ENCODE peak calls at places on chromosomes 1 and 21, in five cellular contexts. X, O, A, V and Y are unnamed samples.
A peak's percentile ranks its signal among the peaks of the same experiment; 100 is the strongest.

GRCh38 chr1:113042336-113043143 is 30.5 kb upstream of the LRIG2 start:
- DNase-seq in X (no peak), O (peak; percentile 92), A (peak; percentile 90), V (peak; percentile 73), Y (peak; percentile 77)

GRCh38 chr1:117387060-117387633 is 19.9 kb downstream of the MAN1A2 start:
- DNase-seq in X (no peak), O (no peak), A (no peak), V (no peak), Y (no peak)

GRCh38 chr1:43549921-43550597 is 19.4 kb downstream of the PTPRF start:
- DNase-seq in X (no peak), O (peak; percentile 91), A (peak; percentile 90), V (peak; percentile 88), Y (peak; percentile 79)

GRCh38 chr1:207831517-207832327 is 79.2 kb downstream of the CD34 start:
- DNase-seq in X (peak; percentile 75), O (no peak), A (no peak), V (no peak), Y (peak; percentile 79)

GRCh38 chr1:24562625-24563024 is 6.7 kb downstream of the NCMAP start:
- DNase-seq in X (no peak), O (no peak), A (peak; percentile 62), V (no peak), Y (no peak)

GRCh38 chr1:8371372-8371991 is 53.6 kb downstream of the SLC45A1 start:
- DNase-seq in X (no peak), O (no peak), A (no peak), V (no peak), Y (no peak)

GRCh38 chr1:24929876-24930702 is at the start of gene RUNX3:
- DNase-seq in X (peak; percentile 82), O (peak; percentile 84), A (peak; percentile 51), V (peak; percentile 70), Y (peak; percentile 97)

GRCh38 chr1:164635074-164635783 is 76.2 kb downstream of the PBX1 start:
- DNase-seq in X (no peak), O (peak; percentile 68), A (no peak), V (no peak), Y (no peak)

GRCh38 chr1:242827538-242827937 is 303.0 kb upstream of the PLD5 start:
- DNase-seq in X (no peak), O (no peak), A (no peak), V (no peak), Y (no peak)

GRCh38 chr21:45528028-45528705 is 14.1 kb downstream of the SLC19A1 start:
- DNase-seq in X (no peak), O (no peak), A (no peak), V (no peak), Y (no peak)

GRCh38 chr1:5526385-5526750 is 465.9 kb downstream of the NPHP4 start:
- DNase-seq in X (no peak), O (no peak), A (no peak), V (no peak), Y (no peak)

GRCh38 chr21:32377991-32378390 is 14.8 kb downstream of the URB1 start:
- DNase-seq in X (no peak), O (no peak), A (no peak), V (no peak), Y (no peak)

GRCh38 chr1:178094752-178095645 is 1.1 kb downstream of the RASAL2 start:
- DNase-seq in X (no peak), O (peak; percentile 11), A (peak; percentile 33), V (no peak), Y (no peak)

GRCh38 chr1:221366495-221367095 is 375.3 kb downstream of the DUSP10 start:
- DNase-seq in X (no peak), O (peak; percentile 28), A (no peak), V (no peak), Y (no peak)

GRCh38 chr1:158055854-158056253 is 62.4 kb downstream of the KIRREL1 start:
- DNase-seq in X (no peak), O (no peak), A (peak; percentile 19), V (no peak), Y (no peak)

GRCh38 chr1:22889213-22889827 is 83.3 kb downstream of the LACTBL1 start:
- DNase-seq in X (no peak), O (peak; percentile 48), A (peak; percentile 66), V (peak; percentile 23), Y (peak; percentile 67)
- TF ChIP-seq CTCF in X (peak; percentile 72), O (peak; percentile 75), A (peak; percentile 95), V (peak; percentile 58), Y (peak; percentile 39)

GRCh38 chr1:80929868-80930508 is 870.7 kb upstream of the ADGRL2 start:
- DNase-seq in X (no peak), O (no peak), A (no peak), V (peak; percentile 1), Y (no peak)
- TF ChIP-seq CTCF in X (no peak), O (no peak), A (no peak), V (no peak), Y (no peak)

DNA sequence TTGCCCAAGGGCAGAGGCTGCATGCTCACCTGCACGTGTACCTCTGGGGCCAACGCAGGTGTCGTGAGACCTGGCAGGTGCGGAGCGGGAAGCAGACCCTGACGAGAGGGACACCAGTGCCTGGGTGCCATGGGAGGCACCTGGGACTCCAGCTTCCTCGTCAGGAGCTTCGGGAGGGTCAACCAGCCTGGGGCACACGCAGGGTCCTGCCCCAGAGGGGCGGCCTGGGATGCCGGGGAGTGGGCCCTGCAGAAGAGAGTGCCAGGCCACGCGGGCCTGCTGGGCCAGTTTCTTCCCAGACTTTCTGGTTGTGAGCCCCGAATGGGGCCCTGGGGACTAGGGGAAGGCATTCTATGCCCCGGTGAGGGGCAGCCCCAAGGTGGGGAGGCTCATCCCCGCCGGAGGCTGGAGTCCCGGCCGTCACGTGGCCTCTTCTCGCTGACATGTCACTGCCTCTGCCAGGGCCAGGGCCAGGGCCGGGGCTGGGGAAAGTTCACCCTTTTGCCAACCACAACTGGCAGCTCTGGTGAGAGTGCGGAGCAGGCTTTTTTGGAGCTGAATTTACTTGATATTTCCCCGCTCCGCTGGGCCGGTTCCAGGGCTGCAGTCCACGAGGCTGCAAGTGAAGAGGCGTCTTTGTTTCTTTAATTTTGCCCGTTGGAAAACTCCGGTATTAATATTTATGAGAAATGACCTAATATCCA is 38.5 kb upstream of the ACTRT2 start:
- DNase-seq in X (no peak), O (no peak), A (no peak), V (no peak), Y (no peak)
- TF ChIP-seq CTCF in X (no peak), O (no peak), A (no peak), V (no peak), Y (no peak)

GRCh38 chr1:219318826-219319225 is 145.1 kb downstream of the LYPLAL1 start:
- DNase-seq in X (no peak), O (no peak), A (no peak), V (no peak), Y (no peak)

GRCh38 chr1:219313961-219314360 is 140.3 kb downstream of the LYPLAL1 start:
- DNase-seq in X (no peak), O (no peak), A (no peak), V (no peak), Y (no peak)

GRCh38 chr1:219316066-219316465 is 142.4 kb downstream of the LYPLAL1 start:
- DNase-seq in X (no peak), O (no peak), A (no peak), V (no peak), Y (no peak)

GRCh38 chr1:219312967-219313366 is 139.3 kb downstream of the LYPLAL1 start:
- DNase-seq in X (no peak), O (no peak), A (peak; percentile 96), V (peak; percentile 17), Y (no peak)

DNA sequence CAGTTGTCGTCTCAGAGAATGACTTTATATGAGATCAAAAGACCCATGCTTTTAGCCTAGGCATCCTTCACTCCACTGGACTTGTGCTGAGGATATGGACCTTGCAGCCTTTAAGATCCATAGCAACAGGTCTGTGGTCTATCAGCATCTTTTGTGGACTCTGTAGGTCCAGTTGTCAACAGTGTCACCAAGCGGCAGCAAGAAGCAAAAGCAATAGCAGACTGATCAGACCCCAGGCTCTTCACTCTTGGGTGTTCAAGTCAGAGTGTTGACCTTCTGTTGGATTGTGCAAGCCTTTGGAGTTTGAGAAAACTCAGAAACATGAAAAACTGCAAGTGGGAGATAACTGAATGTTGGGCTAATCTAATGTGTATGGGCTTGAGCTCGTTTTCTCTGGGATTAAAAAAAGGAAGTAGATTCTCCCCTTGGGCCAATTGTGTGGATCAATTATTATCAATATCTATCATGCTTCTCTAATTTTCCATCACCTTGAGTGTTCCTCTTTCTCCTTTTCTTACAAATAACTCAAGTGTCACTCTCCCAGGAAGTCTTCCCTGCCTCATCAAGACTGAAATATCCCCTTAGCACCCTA is 144.2 kb downstream of the LYPLAL1 start:
- DNase-seq in X (peak; percentile 10), O (peak; percentile 62), A (peak; percentile 82), V (peak; percentile 16), Y (peak; percentile 24)
- TF ChIP-seq CTCF in X (peak; percentile 72), O (peak; percentile 67), A (peak; percentile 98), V (no peak), Y (peak; percentile 43)

DNA sequence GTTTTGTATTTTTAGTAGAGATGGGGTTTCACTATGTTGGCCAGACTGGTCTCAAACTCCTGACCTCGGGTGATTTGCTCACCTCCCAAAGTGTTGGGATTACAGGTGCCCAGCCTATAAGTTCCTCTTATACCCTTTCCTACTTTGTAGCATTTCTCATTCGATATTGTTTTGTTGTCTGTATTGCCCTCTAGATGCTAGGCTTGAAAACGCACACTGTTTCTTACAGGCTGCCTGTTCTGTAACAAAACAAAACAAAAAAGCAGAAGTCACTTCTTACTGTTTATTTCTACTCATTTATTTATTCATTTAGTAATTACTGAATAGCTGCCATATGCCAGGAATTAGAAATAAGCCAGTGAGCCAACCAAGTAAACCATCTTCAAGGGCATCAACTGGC is 136.9 kb upstream of the BMP8A start:
- DNase-seq in X (no peak), O (no peak), A (peak; percentile 5), V (no peak), Y (no peak)
- TF ChIP-seq CTCF in X (peak; percentile 10), O (no peak), A (peak; percentile 21), V (no peak), Y (peak; percentile 4)

DNA sequence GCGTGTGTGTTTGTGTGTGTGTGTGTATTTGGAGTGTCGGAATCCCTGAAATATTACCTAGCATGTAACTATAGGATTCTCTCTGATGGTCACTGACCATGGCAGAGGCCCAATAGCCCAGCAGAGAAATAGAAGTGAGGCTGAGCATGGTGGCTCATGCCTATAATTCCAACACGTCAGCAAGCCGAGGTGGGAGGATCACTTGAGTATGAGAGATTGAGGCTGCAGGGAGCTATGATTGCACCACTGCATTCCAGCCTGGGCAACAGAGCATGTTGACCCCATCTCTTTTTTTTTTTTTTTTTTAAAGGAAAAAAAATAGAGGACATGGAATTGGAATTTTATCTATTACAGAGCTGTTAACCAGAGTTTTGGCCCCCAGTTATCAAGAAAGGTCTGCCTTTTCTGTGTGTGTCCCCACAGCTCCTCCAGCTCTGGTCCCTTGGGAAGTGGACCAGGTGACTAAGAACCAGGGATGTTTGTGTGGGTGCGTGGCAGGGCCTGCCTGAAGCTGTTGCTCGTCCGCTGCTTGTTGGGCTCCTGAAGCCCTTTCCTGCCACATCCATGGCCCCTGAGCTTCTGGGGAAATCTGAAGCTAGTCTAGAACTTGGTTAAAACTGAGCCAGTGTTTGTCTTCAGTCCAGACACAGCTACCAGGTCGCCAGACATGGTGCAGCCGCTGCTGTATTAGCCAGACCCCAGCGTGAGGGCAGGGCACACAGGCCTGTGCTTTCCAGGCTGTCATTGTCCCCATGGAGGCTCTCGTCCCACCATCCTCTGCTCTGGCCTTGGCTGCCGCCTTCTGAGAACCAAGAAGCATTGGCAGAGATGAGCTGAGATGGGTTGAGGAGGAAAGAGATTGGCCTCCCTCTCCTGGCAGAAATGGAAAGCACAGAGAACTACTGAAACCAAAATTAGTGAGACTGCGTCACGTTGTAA is 25.5 kb downstream of the CAPN9 start:
- DNase-seq in X (no peak), O (peak; percentile 42), A (peak; percentile 88), V (peak; percentile 70), Y (no peak)
- TF ChIP-seq CTCF in X (peak; percentile 34), O (peak; percentile 51), A (peak; percentile 98), V (peak; percentile 47), Y (no peak)